ENCODE peak calls at places on chromosomes 1 and 21, in nine cellular contexts. One of them, this sample, is unnamed.

GRCh38 chr1:109687641-109688499 is at the start of gene GSTM1:
- DNase-seq in lower leg skin: no peak
- DNase-seq in memory B cell: peak
- DNase-seq in stimulated activated CD4-positive, alpha-beta T cell treated with anti-CD3 and anti-CD28 coated beads, Interleukin-15, amount 100 ng/mL, for 24 hours: no peak
- DNase-seq in activated CD8-positive, alpha-beta memory T cell treated with anti-CD3 and anti-CD28 coated beads for 1 hour: no peak
- DNase-seq in posterior cingulate gyrus: no peak
- DNase-seq in T-cell: no peak
- DNase-seq in HTR-8/SVneo: no peak
- DNase-seq in lung: no peak
- DNase-seq in this sample: no peak

GRCh38 chr1:61266738-61267137 is 184.4 kb downstream of the NFIA start:
- DNase-seq in lower leg skin: no peak
- DNase-seq in memory B cell: no peak
- DNase-seq in stimulated activated CD4-positive, alpha-beta T cell treated with anti-CD3 and anti-CD28 coated beads, Interleukin-15, amount 100 ng/mL, for 24 hours: no peak
- DNase-seq in activated CD8-positive, alpha-beta memory T cell treated with anti-CD3 and anti-CD28 coated beads for 1 hour: no peak
- DNase-seq in posterior cingulate gyrus: no peak
- DNase-seq in T-cell: no peak
- DNase-seq in HTR-8/SVneo: no peak
- DNase-seq in lung: no peak
- DNase-seq in this sample: no peak

GRCh38 chr1:54153548-54154439 is 994 bp upstream of the CDCP2 start:
- DNase-seq in lower leg skin: peak
- DNase-seq in memory B cell: no peak
- DNase-seq in stimulated activated CD4-positive, alpha-beta T cell treated with anti-CD3 and anti-CD28 coated beads, Interleukin-15, amount 100 ng/mL, for 24 hours: no peak
- DNase-seq in activated CD8-positive, alpha-beta memory T cell treated with anti-CD3 and anti-CD28 coated beads for 1 hour: no peak
- DNase-seq in posterior cingulate gyrus: peak
- DNase-seq in T-cell: no peak
- DNase-seq in HTR-8/SVneo: peak
- DNase-seq in lung: peak
- DNase-seq in this sample: peak

GRCh38 chr1:200510228-200510623 is 100.4 kb upstream of the ZNF281 start:
- DNase-seq in lower leg skin: peak
- DNase-seq in memory B cell: peak
- DNase-seq in stimulated activated CD4-positive, alpha-beta T cell treated with anti-CD3 and anti-CD28 coated beads, Interleukin-15, amount 100 ng/mL, for 24 hours: peak
- DNase-seq in activated CD8-positive, alpha-beta memory T cell treated with anti-CD3 and anti-CD28 coated beads for 1 hour: peak
- DNase-seq in posterior cingulate gyrus: peak
- DNase-seq in T-cell: peak
- DNase-seq in HTR-8/SVneo: peak
- DNase-seq in lung: peak
- DNase-seq in this sample: peak

GRCh38 chr1:3787745-3788605 is 8.3 kb downstream of the LRRC47 start:
- DNase-seq in lower leg skin: no peak
- DNase-seq in memory B cell: no peak
- DNase-seq in stimulated activated CD4-positive, alpha-beta T cell treated with anti-CD3 and anti-CD28 coated beads, Interleukin-15, amount 100 ng/mL, for 24 hours: no peak
- DNase-seq in activated CD8-positive, alpha-beta memory T cell treated with anti-CD3 and anti-CD28 coated beads for 1 hour: no peak
- DNase-seq in posterior cingulate gyrus: peak
- DNase-seq in T-cell: no peak
- DNase-seq in HTR-8/SVneo: no peak
- DNase-seq in lung: no peak
- DNase-seq in this sample: no peak

GRCh38 chr1:100891380-100891779 is 3.3 kb downstream of the EXTL2 start:
- DNase-seq in lower leg skin: no peak
- DNase-seq in memory B cell: no peak
- DNase-seq in stimulated activated CD4-positive, alpha-beta T cell treated with anti-CD3 and anti-CD28 coated beads, Interleukin-15, amount 100 ng/mL, for 24 hours: no peak
- DNase-seq in activated CD8-positive, alpha-beta memory T cell treated with anti-CD3 and anti-CD28 coated beads for 1 hour: no peak
- DNase-seq in posterior cingulate gyrus: no peak
- DNase-seq in T-cell: no peak
- DNase-seq in HTR-8/SVneo: no peak
- DNase-seq in lung: no peak
- DNase-seq in this sample: no peak

GRCh38 chr1:170927955-170928850 is 7.1 kb upstream of the MROH9 start:
- DNase-seq in lower leg skin: no peak
- DNase-seq in memory B cell: no peak
- DNase-seq in stimulated activated CD4-positive, alpha-beta T cell treated with anti-CD3 and anti-CD28 coated beads, Interleukin-15, amount 100 ng/mL, for 24 hours: no peak
- DNase-seq in activated CD8-positive, alpha-beta memory T cell treated with anti-CD3 and anti-CD28 coated beads for 1 hour: no peak
- DNase-seq in posterior cingulate gyrus: no peak
- DNase-seq in T-cell: no peak
- DNase-seq in HTR-8/SVneo: no peak
- DNase-seq in lung: no peak
- DNase-seq in this sample: no peak

GRCh38 chr1:222040163-222040900 is 298.4 kb upstream of the DUSP10 start:
- DNase-seq in lower leg skin: no peak
- DNase-seq in memory B cell: no peak
- DNase-seq in stimulated activated CD4-positive, alpha-beta T cell treated with anti-CD3 and anti-CD28 coated beads, Interleukin-15, amount 100 ng/mL, for 24 hours: no peak
- DNase-seq in activated CD8-positive, alpha-beta memory T cell treated with anti-CD3 and anti-CD28 coated beads for 1 hour: no peak
- DNase-seq in posterior cingulate gyrus: no peak
- DNase-seq in T-cell: no peak
- DNase-seq in HTR-8/SVneo: no peak
- DNase-seq in lung: no peak
- DNase-seq in this sample: no peak

GRCh38 chr1:98210064-98210463 is 289.2 kb upstream of the DPYD start:
- DNase-seq in lower leg skin: no peak
- DNase-seq in memory B cell: no peak
- DNase-seq in stimulated activated CD4-positive, alpha-beta T cell treated with anti-CD3 and anti-CD28 coated beads, Interleukin-15, amount 100 ng/mL, for 24 hours: no peak
- DNase-seq in activated CD8-positive, alpha-beta memory T cell treated with anti-CD3 and anti-CD28 coated beads for 1 hour: no peak
- DNase-seq in posterior cingulate gyrus: no peak
- DNase-seq in T-cell: no peak
- DNase-seq in HTR-8/SVneo: peak
- DNase-seq in lung: no peak
- DNase-seq in this sample: no peak

GRCh38 chr1:204751883-204752687 is 66.5 kb upstream of the LRRN2 start:
- DNase-seq in lower leg skin: peak
- DNase-seq in memory B cell: no peak
- DNase-seq in stimulated activated CD4-positive, alpha-beta T cell treated with anti-CD3 and anti-CD28 coated beads, Interleukin-15, amount 100 ng/mL, for 24 hours: no peak
- DNase-seq in activated CD8-positive, alpha-beta memory T cell treated with anti-CD3 and anti-CD28 coated beads for 1 hour: no peak
- DNase-seq in posterior cingulate gyrus: peak
- DNase-seq in T-cell: no peak
- DNase-seq in HTR-8/SVneo: no peak
- DNase-seq in lung: no peak
- DNase-seq in this sample: peak

GRCh38 chr1:29753771-29754607 is 517.7 kb downstream of the PTPRU start:
- DNase-seq in lower leg skin: no peak
- DNase-seq in memory B cell: peak
- DNase-seq in stimulated activated CD4-positive, alpha-beta T cell treated with anti-CD3 and anti-CD28 coated beads, Interleukin-15, amount 100 ng/mL, for 24 hours: no peak
- DNase-seq in activated CD8-positive, alpha-beta memory T cell treated with anti-CD3 and anti-CD28 coated beads for 1 hour: no peak
- DNase-seq in posterior cingulate gyrus: no peak
- DNase-seq in T-cell: no peak
- DNase-seq in HTR-8/SVneo: no peak
- DNase-seq in lung: peak
- DNase-seq in this sample: no peak

GRCh38 chr1:221335161-221336101 is 406.5 kb downstream of the DUSP10 start:
- DNase-seq in lower leg skin: peak
- DNase-seq in memory B cell: no peak
- DNase-seq in stimulated activated CD4-positive, alpha-beta T cell treated with anti-CD3 and anti-CD28 coated beads, Interleukin-15, amount 100 ng/mL, for 24 hours: peak
- DNase-seq in activated CD8-positive, alpha-beta memory T cell treated with anti-CD3 and anti-CD28 coated beads for 1 hour: no peak
- DNase-seq in posterior cingulate gyrus: peak
- DNase-seq in T-cell: no peak
- DNase-seq in HTR-8/SVneo: peak
- DNase-seq in lung: no peak
- DNase-seq in this sample: peak

GRCh38 chr1:210618379-210618778 is 289.7 kb downstream of the HHAT start:
- DNase-seq in lower leg skin: no peak
- DNase-seq in memory B cell: no peak
- DNase-seq in stimulated activated CD4-positive, alpha-beta T cell treated with anti-CD3 and anti-CD28 coated beads, Interleukin-15, amount 100 ng/mL, for 24 hours: no peak
- DNase-seq in activated CD8-positive, alpha-beta memory T cell treated with anti-CD3 and anti-CD28 coated beads for 1 hour: no peak
- DNase-seq in posterior cingulate gyrus: peak
- DNase-seq in T-cell: no peak
- DNase-seq in HTR-8/SVneo: no peak
- DNase-seq in lung: no peak
- DNase-seq in this sample: no peak

GRCh38 chr1:176225485-176225884 is 18.4 kb upstream of the COP1 start:
- DNase-seq in lower leg skin: no peak
- DNase-seq in memory B cell: no peak
- DNase-seq in stimulated activated CD4-positive, alpha-beta T cell treated with anti-CD3 and anti-CD28 coated beads, Interleukin-15, amount 100 ng/mL, for 24 hours: no peak
- DNase-seq in activated CD8-positive, alpha-beta memory T cell treated with anti-CD3 and anti-CD28 coated beads for 1 hour: no peak
- DNase-seq in posterior cingulate gyrus: no peak
- DNase-seq in T-cell: no peak
- DNase-seq in HTR-8/SVneo: no peak
- DNase-seq in lung: no peak
- DNase-seq in this sample: no peak

GRCh38 chr1:37448691-37449417 is 25.5 kb upstream of the ZC3H12A start:
- DNase-seq in lower leg skin: no peak
- DNase-seq in memory B cell: no peak
- DNase-seq in stimulated activated CD4-positive, alpha-beta T cell treated with anti-CD3 and anti-CD28 coated beads, Interleukin-15, amount 100 ng/mL, for 24 hours: no peak
- DNase-seq in activated CD8-positive, alpha-beta memory T cell treated with anti-CD3 and anti-CD28 coated beads for 1 hour: no peak
- DNase-seq in posterior cingulate gyrus: no peak
- DNase-seq in T-cell: no peak
- DNase-seq in HTR-8/SVneo: no peak
- DNase-seq in lung: no peak
- DNase-seq in this sample: no peak

GRCh38 chr21:26148071-26148470 is 22.5 kb downstream of the APP start:
- DNase-seq in lower leg skin: no peak
- DNase-seq in memory B cell: no peak
- DNase-seq in stimulated activated CD4-positive, alpha-beta T cell treated with anti-CD3 and anti-CD28 coated beads, Interleukin-15, amount 100 ng/mL, for 24 hours: no peak
- DNase-seq in activated CD8-positive, alpha-beta memory T cell treated with anti-CD3 and anti-CD28 coated beads for 1 hour: no peak
- DNase-seq in posterior cingulate gyrus: no peak
- DNase-seq in T-cell: no peak
- DNase-seq in HTR-8/SVneo: peak
- DNase-seq in lung: no peak
- DNase-seq in this sample: no peak

GRCh38 chr1:246592695-246593094 is 26.4 kb downstream of the CNST start:
- DNase-seq in lower leg skin: no peak
- DNase-seq in memory B cell: no peak
- DNase-seq in stimulated activated CD4-positive, alpha-beta T cell treated with anti-CD3 and anti-CD28 coated beads, Interleukin-15, amount 100 ng/mL, for 24 hours: no peak
- DNase-seq in activated CD8-positive, alpha-beta memory T cell treated with anti-CD3 and anti-CD28 coated beads for 1 hour: no peak
- DNase-seq in posterior cingulate gyrus: no peak
- DNase-seq in T-cell: no peak
- DNase-seq in HTR-8/SVneo: peak
- DNase-seq in lung: no peak
- DNase-seq in this sample: no peak